ENCODE peak calls at places on chromosomes 3 and 15, in seven cellular contexts. D is astrocyte, T is mucosa of descending colon, K is fibroblast of pulmonary artery, S is progenitor cell of endocrine pancreas, M is HCT116, R is lower lobe of right lung. B is an unnamed sample.

GRCh38 chr15:34271493-34271892 is 46.7 kb downstream of the EMC4 start:
- DNase-seq in R (no peak), D (peak), S (no peak), M (no peak), T (no peak), K (peak), B (no peak)

GRCh38 chr3:30183421-30183820 is 423.0 kb upstream of the TGFBR2 start:
- DNase-seq in D (no peak), T (no peak), R (no peak), M (no peak), K (no peak), S (no peak), B (no peak)

GRCh38 chr15:23897091-23897490 is 210.0 kb upstream of the NDN start:
- DNase-seq in M (no peak), S (no peak), R (no peak), D (no peak), T (no peak), K (no peak), B (no peak)

GRCh38 chr15:57348081-57348480 is 28.2 kb upstream of the CGNL1 start:
- DNase-seq in T (no peak), M (no peak), R (no peak), D (no peak), K (no peak), S (no peak), B (no peak)

GRCh38 chr3:151501171-151501790 is 40.4 kb upstream of the IGSF10 start:
- DNase-seq in R (no peak), D (no peak), T (no peak), K (peak), S (no peak), M (no peak), B (no peak)

GRCh38 chr15:67307889-67308597 is 53.5 kb downstream of the IQCH start:
- DNase-seq in M (no peak), R (no peak), T (no peak), S (no peak), K (peak), D (no peak), B (no peak)

GRCh38 chr3:171268677-171269076 is 191.5 kb downstream of the TNIK start:
- DNase-seq in T (no peak), D (no peak), S (no peak), M (no peak), K (no peak), R (no peak), B (no peak)

GRCh38 chr15:60591491-60592385 is 112.8 kb upstream of the ICE2 start:
- DNase-seq in S (peak), M (no peak), R (peak), T (peak), K (no peak), D (no peak), B (no peak)

GRCh38 chr3:100041328-100041749 is 73.0 kb downstream of the FILIP1L start:
- DNase-seq in D (peak), R (no peak), M (peak), T (no peak), K (peak), S (no peak), B (no peak)

GRCh38 chr3:197730200-197730599 is 6.5 kb downstream of the RUBCN start:
- DNase-seq in M (no peak), D (peak), K (peak), S (no peak), T (no peak), R (no peak), B (no peak)

GRCh38 chr3:155778441-155778840 is 27.6 kb downstream of the C3orf33 start:
- DNase-seq in T (no peak), K (peak), M (no peak), S (no peak), R (no peak), D (peak), B (no peak)

GRCh38 chr15:88012711-88013110 is 243.8 kb downstream of the NTRK3 start:
- DNase-seq in S (no peak), T (no peak), D (no peak), M (no peak), R (no peak), K (no peak), B (no peak)

GRCh38 chr3:169268286-169268776 is 395.2 kb downstream of the MECOM start:
- DNase-seq in K (no peak), S (no peak), D (no peak), T (no peak), R (no peak), M (no peak), B (no peak)

GRCh38 chr3:13566769-13567310 is 17.9 kb downstream of the FBLN2 start:
- DNase-seq in K (no peak), S (no peak), M (no peak), D (no peak), T (no peak), R (no peak), B (peak)

GRCh38 chr3:101497803-101498202 is 15.2 kb downstream of the SENP7 start:
- DNase-seq in S (no peak), M (no peak), T (no peak), K (no peak), R (no peak), D (no peak), B (no peak)

GRCh38 chr3:69770976-69771634 is 31.8 kb downstream of the MITF start:
- DNase-seq in S (no peak), D (peak), M (no peak), K (no peak), T (no peak), R (no peak), B (no peak)

GRCh38 chr3:10511809-10512494 is 6.6 kb upstream of the ATP2B2 start:
- DNase-seq in D (peak), M (no peak), K (peak), S (no peak), R (no peak), T (no peak), B (no peak)

GRCh38 chr3:37852097-37852496 is 9.6 kb upstream of the CTDSPL start:
- DNase-seq in S (no peak), R (no peak), M (no peak), D (peak), K (peak), T (no peak), B (no peak)

GRCh38 chr3:85760342-85760741 is 801.6 kb downstream of the CADM2 start:
- DNase-seq in S (no peak), K (no peak), T (no peak), D (no peak), R (no peak), M (no peak), B (no peak)

GRCh38 chr3:50264389-50264963 is 4.5 kb upstream of the SEMA3B start:
- DNase-seq in T (no peak), R (peak), S (peak), M (peak), D (peak), K (peak), B (no peak)

GRCh38 chr3:135596563-135596962 is 369.0 kb upstream of the PPP2R3A start:
- DNase-seq in R (no peak), M (no peak), D (no peak), T (no peak), S (no peak), K (no peak), B (no peak)

GRCh38 chr3:108489776-108490175 is 20.6 kb downstream of the MYH15 start:
- DNase-seq in T (peak), M (peak), S (no peak), R (no peak), K (peak), D (peak), B (no peak)
- TF ChIP-seq CTCF in T (peak), M (peak), S (peak), R (peak), K (peak), D (peak), B (peak)

GRCh38 chr3:74559301-74559700 is 55.2 kb downstream of the CNTN3 start:
- DNase-seq in T (no peak), D (no peak), K (no peak), R (no peak), S (no peak), M (no peak), B (no peak)
- TF ChIP-seq CTCF in T (no peak), D (no peak), K (no peak), R (no peak), S (no peak), M (no peak), B (no peak)

GRCh38 chr3:134251731-134252391 is 1.2 kb upstream of the RYK start:
- DNase-seq in S (no peak), K (no peak), R (no peak), D (no peak), M (no peak), T (no peak), B (no peak)

GRCh38 chr3:134250717-134251220 is at the start of gene RYK:
- DNase-seq in M (peak), R (peak), D (peak), T (peak), S (peak), K (peak), B (peak)

GRCh38 chr3:134252766-134253165 is 2.1 kb upstream of the RYK start:
- DNase-seq in K (no peak), T (no peak), S (no peak), R (no peak), M (no peak), D (no peak), B (no peak)

GRCh38 chr3:134249935-134250716 is 533 bp downstream of the RYK start:
- DNase-seq in R (peak), D (peak), T (peak), K (peak), S (peak), M (no peak), B (no peak)

DNA sequence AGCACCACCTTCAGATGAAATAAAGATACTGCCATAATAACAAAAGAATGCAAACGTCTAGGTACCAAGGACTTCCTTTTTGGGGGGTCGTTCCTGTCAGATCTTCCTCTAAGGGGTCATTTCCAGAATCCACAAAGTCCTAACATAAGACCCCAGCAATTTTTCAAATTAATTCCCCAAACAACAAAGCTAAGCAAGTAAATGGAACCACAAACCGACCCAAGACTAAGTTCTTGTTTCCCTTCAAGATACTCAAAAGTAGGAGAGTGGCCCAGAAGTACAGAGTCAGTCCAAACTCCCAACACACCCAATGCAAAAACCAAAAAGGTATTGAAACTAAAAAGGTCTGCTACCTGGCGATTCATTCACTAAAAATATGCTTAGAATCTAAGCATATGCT is 1.2 kb downstream of the RYK start:
- DNase-seq in R (no peak), T (no peak), D (no peak), S (no peak), M (no peak), K (no peak), B (no peak)
- TF ChIP-seq CTCF in R (no peak), T (no peak), D (no peak), S (no peak), M (no peak), K (no peak), B (no peak)

DNA sequence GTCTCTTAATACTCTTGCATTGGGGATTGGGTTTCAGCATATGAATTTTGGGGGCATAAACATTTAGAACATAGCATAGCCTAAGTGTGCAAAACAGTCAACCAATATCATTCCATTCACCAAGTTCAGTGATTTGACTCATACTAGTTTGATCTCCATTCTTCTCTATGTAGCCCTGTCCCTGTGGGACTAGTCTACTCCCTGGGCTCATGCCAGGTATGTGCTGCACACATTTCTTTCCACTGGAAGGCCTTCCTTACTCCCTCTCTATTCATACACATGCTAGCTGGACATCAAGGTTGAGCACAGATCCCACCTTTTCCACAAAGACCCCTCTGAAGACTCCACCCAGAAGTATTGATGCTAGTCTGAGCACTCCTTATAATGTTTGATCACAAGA is 5.1 kb downstream of the ZDHHC23 start:
- DNase-seq in S (no peak), R (no peak), D (no peak), K (peak), M (no peak), T (no peak), B (no peak)
- TF ChIP-seq CTCF in S (no peak), R (no peak), D (no peak), K (no peak), M (no peak), T (no peak), B (no peak)

DNA sequence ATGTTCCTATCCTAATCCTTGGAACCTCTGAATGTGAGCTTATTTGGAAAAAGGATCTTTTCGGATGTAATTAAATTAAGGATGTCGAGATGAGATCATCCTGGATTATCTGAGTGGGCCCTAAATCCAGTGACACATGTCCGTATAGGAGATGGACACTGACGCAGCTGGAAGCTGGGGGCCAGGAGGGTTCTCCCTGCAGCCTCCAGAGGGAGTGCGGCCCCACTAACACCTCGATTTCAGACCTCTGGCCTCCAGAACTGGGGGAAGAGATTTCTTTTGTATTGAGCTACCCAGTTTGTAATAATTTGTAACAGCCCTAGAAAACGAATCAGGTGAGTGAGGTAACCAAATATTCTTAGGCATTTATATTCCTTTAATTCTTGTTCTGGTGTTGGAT is 2.5 kb downstream of the DNAJB8 start:
- DNase-seq in S (no peak), D (no peak), T (no peak), K (no peak), R (no peak), M (no peak), B (no peak)
- TF ChIP-seq CTCF in S (no peak), D (no peak), T (no peak), K (no peak), R (peak), M (no peak), B (no peak)

GRCh38 chr15:74543583-74543982 is 2.6 kb downstream of the ARID3B start:
- DNase-seq in S (no peak), R (no peak), D (no peak), M (no peak), T (no peak), K (no peak), B (no peak)
- TF ChIP-seq CTCF in S (peak), R (no peak), D (peak), M (peak), T (no peak), K (peak), B (no peak)

DNA sequence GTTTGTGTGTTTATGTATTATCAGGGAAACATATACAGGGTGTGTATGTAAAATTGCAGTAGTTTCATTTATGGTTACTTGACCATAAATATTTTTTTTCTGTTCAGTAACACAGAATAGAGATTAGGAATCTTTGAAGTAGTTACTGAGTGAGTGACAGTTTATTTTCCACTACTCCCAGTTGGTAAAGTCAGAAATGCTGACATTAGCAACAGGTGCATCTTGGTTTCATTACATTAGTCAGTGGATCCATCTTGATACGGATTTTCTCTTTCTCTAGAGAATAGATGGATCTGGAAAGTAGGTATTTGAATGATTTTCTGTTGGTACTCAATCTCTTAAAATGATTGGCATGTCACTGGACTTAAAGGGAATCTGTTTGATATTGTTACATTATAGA is 6.0 kb downstream of the UBE2E2 start:
- DNase-seq in R (no peak), S (no peak), D (no peak), M (no peak), T (no peak), K (no peak), B (no peak)
- TF ChIP-seq CTCF in R (no peak), S (no peak), D (no peak), M (no peak), T (no peak), K (no peak), B (no peak)

DNA sequence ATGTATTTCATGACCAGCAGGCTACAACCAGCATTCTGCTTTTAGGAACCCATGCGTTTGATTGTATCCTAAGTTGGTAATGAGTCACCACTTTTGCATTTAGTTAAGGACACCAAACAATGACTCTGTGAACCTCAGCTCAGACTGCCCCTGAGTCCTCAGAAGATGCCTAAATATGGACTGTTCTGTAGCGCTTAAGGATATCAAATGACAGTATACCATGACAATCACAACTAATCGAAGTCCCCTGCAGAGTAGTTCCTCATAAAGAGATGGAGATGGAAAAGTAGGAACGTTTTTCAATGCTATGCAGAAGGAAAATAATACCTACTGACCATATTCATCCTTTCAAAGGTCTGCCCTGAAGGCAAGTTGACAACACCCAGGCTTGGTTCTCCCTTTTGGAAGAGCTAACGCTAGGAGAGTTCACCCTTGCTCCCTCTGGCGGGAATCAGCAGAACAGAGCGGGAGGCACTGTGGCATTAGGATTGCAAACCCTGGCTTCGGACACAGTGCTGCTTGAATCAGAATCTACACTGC is 508.6 kb downstream of the FHIT start:
- DNase-seq in S (peak), T (no peak), R (no peak), D (peak), K (peak), M (no peak), B (no peak)
- TF ChIP-seq CTCF in S (peak), T (no peak), R (no peak), D (peak), K (peak), M (peak), B (no peak)

GRCh38 chr3:107241217-107241616 is 136.0 kb upstream of the CCDC54 start:
- DNase-seq in K (peak), M (peak), D (no peak), S (no peak), T (peak), R (peak), B (no peak)
- TF ChIP-seq CTCF in K (no peak), M (no peak), D (no peak), S (no peak), T (no peak), R (no peak), B (no peak)

GRCh38 chr15:42507514-42507913 is 12.1 kb downstream of the SNAP23 start:
- DNase-seq in M (no peak), S (no peak), K (no peak), T (no peak), R (no peak), D (no peak), B (no peak)
- TF ChIP-seq CTCF in M (no peak), S (no peak), K (no peak), T (no peak), R (no peak), D (no peak), B (no peak)